ENCODE peak calls at places on chromosomes 1 and 21, in nine cellular contexts. T, L, O, G, S, K, N, X and A are unnamed samples.

GRCh38 chr1:93346472-93346991 is 825 bp downstream of the DR1 start:
- DNase-seq in T (peak), L (peak), O (no peak), G (peak), S (no peak), K (no peak), N (no peak), X (peak), A (no peak)

GRCh38 chr1:177063648-177064047 is 100.9 kb downstream of the ASTN1 start:
- DNase-seq in T (no peak), L (no peak), O (no peak), G (no peak), S (no peak), K (no peak), N (no peak), X (no peak), A (no peak)

GRCh38 chr21:45618846-45619485 is 24.6 kb upstream of the PCBP3 start:
- DNase-seq in T (no peak), L (no peak), O (peak), G (no peak), S (no peak), K (no peak), N (no peak), X (no peak), A (no peak)

GRCh38 chr1:183932412-183932811 is 105.1 kb downstream of the COLGALT2 start:
- DNase-seq in T (no peak), L (no peak), O (peak), G (no peak), S (peak), K (peak), N (peak), X (no peak), A (peak)

GRCh38 chr1:151002611-151003010 is 4.1 kb downstream of the MINDY1 start:
- DNase-seq in T (no peak), L (no peak), O (no peak), G (no peak), S (no peak), K (no peak), N (no peak), X (no peak), A (no peak)

GRCh38 chr1:82775402-82776000 is 974.8 kb downstream of the ADGRL2 start:
- DNase-seq in T (no peak), L (peak), O (peak), G (peak), S (no peak), K (no peak), N (peak), X (peak), A (no peak)

GRCh38 chr1:97919568-97920261 is 1.1 kb downstream of the DPYD start:
- DNase-seq in T (no peak), L (no peak), O (no peak), G (no peak), S (no peak), K (no peak), N (no peak), X (no peak), A (no peak)

GRCh38 chr21:35664683-35665082 is 395.6 kb downstream of the SETD4 start:
- DNase-seq in T (no peak), L (no peak), O (no peak), G (no peak), S (no peak), K (no peak), N (no peak), X (no peak), A (no peak)

GRCh38 chr1:23810818-23811420 is 10.4 kb upstream of the GALE start:
- DNase-seq in T (no peak), L (peak), O (no peak), G (peak), S (no peak), K (no peak), N (no peak), X (peak), A (no peak)

GRCh38 chr1:6517435-6517851 is 26.0 kb upstream of the PLEKHG5 start:
- DNase-seq in T (no peak), L (no peak), O (no peak), G (no peak), S (no peak), K (peak), N (no peak), X (no peak), A (no peak)

GRCh38 chr1:67677408-67677807 is 7.6 kb upstream of the GADD45A start:
- DNase-seq in T (no peak), L (no peak), O (no peak), G (no peak), S (no peak), K (no peak), N (no peak), X (no peak), A (no peak)

GRCh38 chr1:150089846-150090520 is 22.4 kb downstream of the VPS45 start:
- DNase-seq in T (no peak), L (no peak), O (no peak), G (no peak), S (no peak), K (no peak), N (no peak), X (no peak), A (no peak)

GRCh38 chr1:99171126-99171813 is 93.0 kb upstream of the PLPPR4 start:
- DNase-seq in T (no peak), L (no peak), O (no peak), G (no peak), S (no peak), K (no peak), N (no peak), X (no peak), A (no peak)

GRCh38 chr1:174040387-174040786 is 18.2 kb upstream of the RC3H1 start:
- DNase-seq in T (no peak), L (no peak), O (peak), G (no peak), S (no peak), K (peak), N (peak), X (no peak), A (peak)

GRCh38 chr1:25120286-25120685 is 112.0 kb downstream of the SYF2 start:
- DNase-seq in T (no peak), L (no peak), O (no peak), G (no peak), S (no peak), K (no peak), N (no peak), X (no peak), A (no peak)

GRCh38 chr1:64417828-64418227 is 52.1 kb upstream of the CACHD1 start:
- DNase-seq in T (no peak), L (no peak), O (no peak), G (no peak), S (no peak), K (no peak), N (no peak), X (no peak), A (no peak)

GRCh38 chr1:3515774-3516480 is 61.5 kb downstream of the ARHGEF16 start:
- DNase-seq in T (no peak), L (no peak), O (no peak), G (no peak), S (no peak), K (no peak), N (peak), X (no peak), A (no peak)

GRCh38 chr21:36654796-36655325 is 44.1 kb upstream of the SIM2 start:
- DNase-seq in T (no peak), L (no peak), O (no peak), G (no peak), S (no peak), K (no peak), N (no peak), X (no peak), A (no peak)

GRCh38 chr1:58909914-58910681 is 126.3 kb upstream of the JUN start:
- DNase-seq in T (no peak), L (no peak), O (no peak), G (no peak), S (peak), K (no peak), N (no peak), X (no peak), A (no peak)

GRCh38 chr1:110239491-110240430 is 29.6 kb downstream of the KCNC4 start:
- DNase-seq in T (no peak), L (no peak), O (no peak), G (no peak), S (no peak), K (no peak), N (no peak), X (no peak), A (no peak)

GRCh38 chr1:33147997-33148314 is 33.9 kb downstream of the TRIM62 start:
- DNase-seq in T (no peak), L (no peak), O (no peak), G (no peak), S (no peak), K (peak), N (peak), X (no peak), A (no peak)

GRCh38 chr1:206839857-206840256 is 25.6 kb upstream of the IL20 start:
- DNase-seq in T (no peak), L (no peak), O (peak), G (no peak), S (no peak), K (peak), N (peak), X (no peak), A (peak)

GRCh38 chr21:42363331-42363730 is 3.0 kb downstream of the TFF1 start:
- DNase-seq in T (no peak), L (no peak), O (no peak), G (no peak), S (no peak), K (no peak), N (no peak), X (no peak), A (no peak)

GRCh38 chr1:241640867-241641542 is 836 bp upstream of the CHML start:
- DNase-seq in T (no peak), L (no peak), O (no peak), G (no peak), S (no peak), K (no peak), N (no peak), X (no peak), A (no peak)

GRCh38 chr1:45622891-45623394 is 911 bp downstream of the CCDC17 start:
- DNase-seq in T (no peak), L (no peak), O (no peak), G (no peak), S (no peak), K (no peak), N (no peak), X (no peak), A (no peak)

GRCh38 chr21:14495075-14495474 is 51.0 kb downstream of the SAMSN1 start:
- DNase-seq in T (no peak), L (no peak), O (no peak), G (no peak), S (no peak), K (no peak), N (no peak), X (no peak), A (no peak)

GRCh38 chr1:206128192-206128591 is 11.0 kb upstream of the AVPR1B start:
- DNase-seq in T (no peak), L (no peak), O (no peak), G (no peak), S (no peak), K (peak), N (no peak), X (no peak), A (no peak)

GRCh38 chr1:110339427-110340206 is 440 bp downstream of the RBM15 start:
- DNase-seq in T (peak), L (peak), O (peak), G (peak), S (peak), K (peak), N (peak), X (peak), A (no peak)

GRCh38 chr1:56309065-56309464 is 270.3 kb downstream of the PLPP3 start:
- DNase-seq in T (no peak), L (no peak), O (no peak), G (no peak), S (no peak), K (no peak), N (no peak), X (no peak), A (no peak)

GRCh38 chr1:226653311-226653921 is 85.7 kb downstream of the ITPKB start:
- DNase-seq in T (peak), L (no peak), O (no peak), G (peak), S (no peak), K (no peak), N (no peak), X (peak), A (no peak)

GRCh38 chr1:90963651-90964050 is 58.2 kb downstream of the ZNF644 start:
- DNase-seq in T (no peak), L (no peak), O (no peak), G (no peak), S (no peak), K (no peak), N (peak), X (no peak), A (no peak)

GRCh38 chr1:97340951-97341350 is 579.9 kb downstream of the DPYD start:
- DNase-seq in T (no peak), L (no peak), O (peak), G (no peak), S (no peak), K (peak), N (peak), X (no peak), A (peak)

GRCh38 chr1:27954186-27954585 is 5.6 kb upstream of the XKR8 start:
- DNase-seq in T (no peak), L (no peak), O (no peak), G (no peak), S (no peak), K (no peak), N (no peak), X (no peak), A (no peak)

GRCh38 chr1:164602480-164603093 is 43.6 kb downstream of the PBX1 start:
- DNase-seq in T (no peak), L (no peak), O (peak), G (no peak), S (no peak), K (peak), N (peak), X (no peak), A (no peak)